ENCODE peak calls at places on chromosomes 16 and 17, in eight cellular contexts. One of them, this sample, is unnamed.

GRCh38 chr16:5025171-5025632 is 8.5 kb downstream of the NAGPA start:
- DNase-seq in tibial nerve: peak; percentile 18
- DNase-seq in heart right ventricle: peak; percentile 33
- DNase-seq in cardiac fibroblast: no peak
- DNase-seq in AG04449: no peak
- DNase-seq in hepatocyte: no peak
- DNase-seq in kidney: no peak
- DNase-seq in GM23338: peak; percentile 92
- DNase-seq in this sample: no peak

GRCh38 chr17:61449707-61450640 is 2.2 kb upstream of the TBX4 start:
- DNase-seq in kidney: no peak
- DNase-seq in cardiac fibroblast: no peak
- DNase-seq in heart right ventricle: no peak
- DNase-seq in AG04449: no peak
- DNase-seq in hepatocyte: no peak
- DNase-seq in tibial nerve: no peak
- DNase-seq in GM23338: no peak
- DNase-seq in this sample: no peak

GRCh38 chr17:73013816-73014663 is 78.4 kb downstream of the SLC39A11 start:
- DNase-seq in cardiac fibroblast: peak; percentile 12
- DNase-seq in heart right ventricle: no peak
- DNase-seq in AG04449: peak; percentile 40
- DNase-seq in GM23338: peak; percentile 34
- DNase-seq in hepatocyte: no peak
- DNase-seq in kidney: no peak
- DNase-seq in tibial nerve: no peak
- DNase-seq in this sample: no peak

GRCh38 chr17:74812109-74812864 is 36.1 kb upstream of the NAT9 start:
- DNase-seq in heart right ventricle: peak; percentile 44
- DNase-seq in kidney: no peak
- DNase-seq in AG04449: no peak
- DNase-seq in GM23338: no peak
- DNase-seq in hepatocyte: no peak
- DNase-seq in tibial nerve: no peak
- DNase-seq in cardiac fibroblast: no peak
- DNase-seq in this sample: no peak

GRCh38 chr16:19765860-19766553 is 47.9 kb downstream of the IQCK start:
- DNase-seq in heart right ventricle: peak; percentile 59
- DNase-seq in hepatocyte: no peak
- DNase-seq in tibial nerve: peak; percentile 65
- DNase-seq in GM23338: no peak
- DNase-seq in cardiac fibroblast: peak; percentile 74
- DNase-seq in AG04449: no peak
- DNase-seq in kidney: no peak
- DNase-seq in this sample: peak; percentile 60

GRCh38 chr16:55297062-55297909 is 26.7 kb upstream of the IRX6 start:
- DNase-seq in GM23338: peak; percentile 27
- DNase-seq in kidney: peak; percentile 57
- DNase-seq in tibial nerve: no peak
- DNase-seq in cardiac fibroblast: no peak
- DNase-seq in AG04449: no peak
- DNase-seq in heart right ventricle: no peak
- DNase-seq in hepatocyte: no peak
- DNase-seq in this sample: no peak

GRCh38 chr16:48911700-48912099 is 301.7 kb upstream of the N4BP1 start:
- DNase-seq in hepatocyte: no peak
- DNase-seq in heart right ventricle: no peak
- DNase-seq in tibial nerve: no peak
- DNase-seq in AG04449: no peak
- DNase-seq in kidney: no peak
- DNase-seq in cardiac fibroblast: peak; percentile 2
- DNase-seq in GM23338: peak; percentile 56
- DNase-seq in this sample: no peak

GRCh38 chr16:20887207-20887606 is 13.0 kb downstream of the DCUN1D3 start:
- DNase-seq in kidney: no peak
- DNase-seq in GM23338: no peak
- DNase-seq in tibial nerve: no peak
- DNase-seq in hepatocyte: no peak
- DNase-seq in AG04449: no peak
- DNase-seq in cardiac fibroblast: no peak
- DNase-seq in heart right ventricle: no peak
- DNase-seq in this sample: no peak

GRCh38 chr17:77579131-77579530 is 379.4 kb upstream of the TNRC6C start:
- DNase-seq in heart right ventricle: no peak
- DNase-seq in hepatocyte: no peak
- DNase-seq in tibial nerve: no peak
- DNase-seq in AG04449: no peak
- DNase-seq in cardiac fibroblast: no peak
- DNase-seq in GM23338: no peak
- DNase-seq in kidney: peak; percentile 10
- DNase-seq in this sample: no peak

GRCh38 chr17:69734656-69735055 is 320.2 kb downstream of the MAP2K6 start:
- DNase-seq in cardiac fibroblast: no peak
- DNase-seq in tibial nerve: no peak
- DNase-seq in AG04449: no peak
- DNase-seq in hepatocyte: no peak
- DNase-seq in heart right ventricle: no peak
- DNase-seq in kidney: no peak
- DNase-seq in GM23338: no peak
- DNase-seq in this sample: no peak

GRCh38 chr17:21077286-21077685 is 34.5 kb upstream of the USP22 start:
- DNase-seq in heart right ventricle: no peak
- DNase-seq in AG04449: no peak
- DNase-seq in tibial nerve: no peak
- DNase-seq in kidney: no peak
- DNase-seq in cardiac fibroblast: no peak
- DNase-seq in hepatocyte: no peak
- DNase-seq in GM23338: no peak
- DNase-seq in this sample: no peak

GRCh38 chr16:27189335-27189972 is 13.9 kb upstream of the KDM8 start:
- DNase-seq in GM23338: peak; percentile 20
- DNase-seq in hepatocyte: no peak
- DNase-seq in cardiac fibroblast: no peak
- DNase-seq in tibial nerve: no peak
- DNase-seq in AG04449: no peak
- DNase-seq in kidney: no peak
- DNase-seq in heart right ventricle: no peak
- DNase-seq in this sample: no peak

GRCh38 chr16:63618896-63619295 is 1503.0 kb downstream of the CDH11 start:
- DNase-seq in heart right ventricle: no peak
- DNase-seq in AG04449: no peak
- DNase-seq in GM23338: no peak
- DNase-seq in hepatocyte: no peak
- DNase-seq in tibial nerve: no peak
- DNase-seq in cardiac fibroblast: no peak
- DNase-seq in kidney: no peak
- DNase-seq in this sample: no peak

GRCh38 chr17:68498479-68499326 is 13.5 kb upstream of the PRKAR1A start:
- DNase-seq in hepatocyte: no peak
- DNase-seq in GM23338: no peak
- DNase-seq in kidney: no peak
- DNase-seq in heart right ventricle: peak; percentile 57
- DNase-seq in tibial nerve: no peak
- DNase-seq in AG04449: no peak
- DNase-seq in cardiac fibroblast: peak; percentile 60
- DNase-seq in this sample: no peak

GRCh38 chr17:20223808-20224328 is 214.7 kb downstream of the SPECC1 start:
- DNase-seq in heart right ventricle: no peak
- DNase-seq in hepatocyte: no peak
- DNase-seq in GM23338: no peak
- DNase-seq in cardiac fibroblast: no peak
- DNase-seq in tibial nerve: no peak
- DNase-seq in AG04449: no peak
- DNase-seq in kidney: no peak
- DNase-seq in this sample: no peak

GRCh38 chr16:2511128-2511785 is 2.5 kb upstream of the ATP6V0C start:
- DNase-seq in cardiac fibroblast: peak; percentile 65
- DNase-seq in kidney: peak; percentile 91
- DNase-seq in heart right ventricle: peak; percentile 67
- DNase-seq in AG04449: no peak
- DNase-seq in GM23338: peak; percentile 49
- DNase-seq in hepatocyte: peak; percentile 74
- DNase-seq in tibial nerve: peak; percentile 71
- DNase-seq in this sample: peak; percentile 87

DNA sequence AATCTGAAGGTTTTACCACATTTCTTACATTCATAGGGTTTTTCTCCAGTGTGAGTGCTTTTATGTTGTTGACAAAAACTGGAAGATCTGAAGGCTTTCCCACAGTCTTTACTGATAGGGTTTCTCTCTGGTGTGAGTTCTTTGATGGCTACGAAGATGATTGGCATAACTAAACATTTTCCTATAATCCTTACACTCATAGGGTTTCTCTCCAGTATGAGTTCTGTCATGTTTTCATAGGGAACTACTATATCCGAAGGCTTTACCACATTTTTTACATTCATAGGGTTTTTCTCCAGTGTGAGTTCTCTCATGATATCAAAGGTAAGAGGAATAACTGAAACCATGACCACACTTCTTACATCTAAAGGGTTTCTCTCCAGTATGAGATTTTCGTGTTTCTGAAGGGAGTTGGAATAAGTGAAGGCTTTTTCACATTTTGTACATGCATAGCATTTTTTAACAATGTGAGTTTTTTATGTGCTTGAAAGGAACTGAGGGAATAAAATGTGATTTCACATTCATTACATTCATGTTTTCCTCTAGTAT is 1987.7 kb downstream of the TP53TG3F start:
- DNase-seq in tibial nerve: no peak
- DNase-seq in AG04449: no peak
- DNase-seq in hepatocyte: no peak
- DNase-seq in kidney: no peak
- DNase-seq in GM23338: no peak
- DNase-seq in heart right ventricle: no peak
- DNase-seq in cardiac fibroblast: no peak
- DNase-seq in this sample: no peak
- H3K4me3 ChIP-seq in tibial nerve: no peak overlapping the region
- H3K4me3 ChIP-seq in AG04449: no peak overlapping the region
- H3K4me3 ChIP-seq in hepatocyte: no peak overlapping the region
- H3K4me3 ChIP-seq in kidney: no peak overlapping the region
- H3K4me3 ChIP-seq in GM23338: no peak overlapping the region
- H3K4me3 ChIP-seq in heart right ventricle: no peak overlapping the region
- H3K4me3 ChIP-seq in cardiac fibroblast: no peak overlapping the region
- H3K4me3 ChIP-seq in this sample: no peak overlapping the region

GRCh38 chr16:89704281-89704680 is 2.8 kb upstream of the SPATA2L start:
- DNase-seq in tibial nerve: no peak
- DNase-seq in AG04449: no peak
- DNase-seq in GM23338: no peak
- DNase-seq in hepatocyte: no peak
- DNase-seq in kidney: peak; percentile 55
- DNase-seq in cardiac fibroblast: no peak
- DNase-seq in heart right ventricle: no peak
- DNase-seq in this sample: no peak

GRCh38 chr16:89700100-89700648 is 1.3 kb downstream of the SPATA2L start:
- DNase-seq in heart right ventricle: peak; percentile 98
- DNase-seq in tibial nerve: peak; percentile 98
- DNase-seq in cardiac fibroblast: peak; percentile 98
- DNase-seq in AG04449: peak; percentile 70
- DNase-seq in GM23338: peak; percentile 100
- DNase-seq in kidney: peak; percentile 100
- DNase-seq in hepatocyte: peak; percentile 100
- DNase-seq in this sample: peak; percentile 100

GRCh38 chr16:89701425-89702406 is at the start of gene SPATA2L:
- DNase-seq in kidney: peak; percentile 98
- DNase-seq in AG04449: no peak
- DNase-seq in heart right ventricle: peak; percentile 81
- DNase-seq in cardiac fibroblast: peak; percentile 86
- DNase-seq in tibial nerve: peak; percentile 62
- DNase-seq in hepatocyte: peak; percentile 97
- DNase-seq in GM23338: peak; percentile 98
- DNase-seq in this sample: peak; percentile 94

GRCh38 chr16:89697616-89698331 is 3.7 kb downstream of the SPATA2L start:
- DNase-seq in tibial nerve: no peak
- DNase-seq in GM23338: no peak
- DNase-seq in AG04449: no peak
- DNase-seq in heart right ventricle: no peak
- DNase-seq in cardiac fibroblast: no peak
- DNase-seq in kidney: peak; percentile 84
- DNase-seq in hepatocyte: peak; percentile 8
- DNase-seq in this sample: peak; percentile 73

GRCh38 chr16:89700649-89701424 is 668 bp downstream of the SPATA2L start:
- DNase-seq in hepatocyte: peak; percentile 93
- DNase-seq in AG04449: no peak
- DNase-seq in GM23338: peak; percentile 81
- DNase-seq in heart right ventricle: no peak
- DNase-seq in kidney: peak; percentile 90
- DNase-seq in tibial nerve: no peak
- DNase-seq in cardiac fibroblast: peak; percentile 43
- DNase-seq in this sample: peak; percentile 69
- TF ChIP-seq CTCF in hepatocyte: peak; percentile 31
- TF ChIP-seq CTCF in AG04449: peak; percentile 34
- TF ChIP-seq CTCF in GM23338: peak; percentile 52
- TF ChIP-seq CTCF in heart right ventricle: no peak
- TF ChIP-seq CTCF in kidney: peak; percentile 22
- TF ChIP-seq CTCF in tibial nerve: no peak
- TF ChIP-seq CTCF in cardiac fibroblast: no peak
- TF ChIP-seq CTCF in this sample: no peak

DNA sequence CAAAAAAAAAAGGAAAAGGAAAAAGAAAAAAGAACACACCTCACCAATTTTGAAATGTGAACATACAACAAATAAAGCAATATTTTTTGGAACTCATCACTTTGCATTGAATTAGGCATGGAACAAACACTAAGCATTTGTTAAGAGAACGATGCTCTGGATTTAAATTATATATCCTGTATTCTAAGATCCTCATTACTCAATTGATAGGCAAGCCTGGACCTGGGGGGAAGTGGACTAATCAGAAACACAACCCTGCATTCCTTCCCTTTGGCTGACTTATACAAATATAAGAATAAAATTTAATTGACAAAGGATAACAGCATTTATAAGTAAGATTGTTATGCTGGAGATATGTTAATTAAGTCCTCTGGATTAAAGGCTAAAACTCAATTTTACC is 2.2 kb downstream of the GJC1 start:
- DNase-seq in hepatocyte: no peak
- DNase-seq in kidney: no peak
- DNase-seq in cardiac fibroblast: no peak
- DNase-seq in AG04449: no peak
- DNase-seq in heart right ventricle: no peak
- DNase-seq in GM23338: no peak
- DNase-seq in tibial nerve: no peak
- DNase-seq in this sample: no peak
- H3K4me3 ChIP-seq in hepatocyte: no peak overlapping the region
- H3K4me3 ChIP-seq in kidney: no peak overlapping the region
- H3K4me3 ChIP-seq in cardiac fibroblast: no peak overlapping the region
- H3K4me3 ChIP-seq in AG04449: peak overlapping the region; percentile 82
- H3K4me3 ChIP-seq in heart right ventricle: no peak overlapping the region
- H3K4me3 ChIP-seq in GM23338: peak overlapping the region; percentile 75
- H3K4me3 ChIP-seq in tibial nerve: no peak overlapping the region
- H3K4me3 ChIP-seq in this sample: no peak overlapping the region

DNA sequence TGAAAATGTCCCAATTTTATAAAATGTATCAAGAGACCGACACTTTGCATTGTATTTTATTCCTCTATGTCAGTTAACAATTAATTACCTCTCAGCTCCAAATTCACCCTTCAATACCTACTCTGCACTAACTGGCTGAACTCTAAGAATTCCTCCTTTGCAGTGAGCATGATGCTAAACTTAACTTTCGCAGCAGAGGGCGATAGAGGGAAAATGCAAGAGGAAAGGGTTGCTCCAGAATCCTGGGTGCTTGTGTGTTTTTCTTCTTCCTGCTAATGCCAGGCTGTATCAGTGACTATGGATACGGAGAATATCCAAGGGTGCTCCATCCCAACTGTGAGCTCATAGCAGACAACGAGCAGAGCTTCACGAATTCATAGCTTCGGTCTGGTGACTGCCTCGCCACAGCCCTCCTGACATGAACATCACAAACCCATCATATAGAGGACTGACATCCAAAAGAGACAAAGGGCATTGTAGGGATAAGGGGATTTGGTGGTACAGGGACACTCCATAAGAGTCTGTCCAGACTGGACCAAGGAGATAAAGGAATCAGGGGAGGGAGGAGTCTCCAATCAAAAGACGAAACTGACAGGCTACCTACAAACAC is 172.9 kb downstream of the STX8 start:
- DNase-seq in tibial nerve: no peak
- DNase-seq in kidney: no peak
- DNase-seq in AG04449: no peak
- DNase-seq in hepatocyte: peak; percentile 22
- DNase-seq in cardiac fibroblast: peak; percentile 44
- DNase-seq in GM23338: peak; percentile 83
- DNase-seq in heart right ventricle: no peak
- DNase-seq in this sample: no peak
- TF ChIP-seq CTCF in tibial nerve: no peak
- TF ChIP-seq CTCF in kidney: peak; percentile 35
- TF ChIP-seq CTCF in AG04449: peak; percentile 11
- TF ChIP-seq CTCF in hepatocyte: peak; percentile 30
- TF ChIP-seq CTCF in cardiac fibroblast: peak; percentile 57
- TF ChIP-seq CTCF in GM23338: peak; percentile 78
- TF ChIP-seq CTCF in heart right ventricle: peak; percentile 30
- TF ChIP-seq CTCF in this sample: peak; percentile 38